ENCODE peak calls at places on chromosome 4, in four cellular contexts. One of them, this sample, is unnamed.

GRCh38 chr4:21366840-21367239 is 581.7 kb downstream of the KCNIP4 start:
- DNase-seq in renal cortical epithelial cell: no peak
- DNase-seq in OCI-LY7: no peak
- DNase-seq in mesendoderm: peak; percentile 10
- DNase-seq in this sample: no peak

GRCh38 chr4:161704653-161705052 is 459.1 kb downstream of the FSTL5 start:
- DNase-seq in renal cortical epithelial cell: peak; percentile 3
- DNase-seq in OCI-LY7: no peak
- DNase-seq in mesendoderm: peak; percentile 35
- DNase-seq in this sample: no peak

GRCh38 chr4:5945936-5946335 is 53.0 kb upstream of the CRMP1 start:
- DNase-seq in renal cortical epithelial cell: no peak
- DNase-seq in OCI-LY7: no peak
- DNase-seq in mesendoderm: no peak
- DNase-seq in this sample: no peak

GRCh38 chr4:7701866-7702649 is 237.6 kb downstream of the AFAP1 start:
- DNase-seq in renal cortical epithelial cell: no peak
- DNase-seq in OCI-LY7: no peak
- DNase-seq in mesendoderm: no peak
- DNase-seq in this sample: no peak

GRCh38 chr4:38759790-38760122 is 23.0 kb downstream of the TLR10 start:
- DNase-seq in renal cortical epithelial cell: no peak
- DNase-seq in OCI-LY7: no peak
- DNase-seq in mesendoderm: no peak
- DNase-seq in this sample: no peak

GRCh38 chr4:155796031-155796430 is 37.2 kb downstream of the GUCY1B1 start:
- DNase-seq in renal cortical epithelial cell: peak; percentile 29
- DNase-seq in OCI-LY7: no peak
- DNase-seq in mesendoderm: peak; percentile 65
- DNase-seq in this sample: peak; percentile 4

GRCh38 chr4:108933046-108933445 is 170.2 kb upstream of the ETNPPL start:
- DNase-seq in renal cortical epithelial cell: no peak
- DNase-seq in OCI-LY7: no peak
- DNase-seq in mesendoderm: no peak
- DNase-seq in this sample: no peak

GRCh38 chr4:3495341-3495975 is 32.4 kb downstream of the DOK7 start:
- DNase-seq in renal cortical epithelial cell: no peak
- DNase-seq in OCI-LY7: no peak
- DNase-seq in mesendoderm: no peak
- DNase-seq in this sample: no peak

GRCh38 chr4:138938371-138938699 is 77.2 kb upstream of the NOCT start:
- DNase-seq in renal cortical epithelial cell: peak; percentile 69
- DNase-seq in OCI-LY7: peak; percentile 23
- DNase-seq in mesendoderm: peak; percentile 68
- DNase-seq in this sample: peak; percentile 48

GRCh38 chr4:10810411-10810810 is 125.8 kb upstream of the CLNK start:
- DNase-seq in renal cortical epithelial cell: no peak
- DNase-seq in OCI-LY7: no peak
- DNase-seq in mesendoderm: peak; percentile 33
- DNase-seq in this sample: no peak

GRCh38 chr4:101599620-101600019 is 190.9 kb upstream of the BANK1 start:
- DNase-seq in renal cortical epithelial cell: peak; percentile 38
- DNase-seq in OCI-LY7: no peak
- DNase-seq in mesendoderm: no peak
- DNase-seq in this sample: peak; percentile 0

GRCh38 chr4:187209921-187210613 is 486.4 kb upstream of the FAT1 start:
- DNase-seq in renal cortical epithelial cell: peak; percentile 9
- DNase-seq in OCI-LY7: no peak
- DNase-seq in mesendoderm: no peak
- DNase-seq in this sample: no peak

GRCh38 chr4:127214001-127214400 is 418.8 kb upstream of the INTU start:
- DNase-seq in renal cortical epithelial cell: no peak
- DNase-seq in OCI-LY7: no peak
- DNase-seq in mesendoderm: no peak
- DNase-seq in this sample: no peak

GRCh38 chr4:70901984-70902576 is at the start of gene MOB1B:
- DNase-seq in renal cortical epithelial cell: peak; percentile 68
- DNase-seq in OCI-LY7: peak; percentile 91
- DNase-seq in mesendoderm: peak; percentile 98
- DNase-seq in this sample: peak; percentile 58

GRCh38 chr4:34105311-34105710 is 2139.0 kb downstream of the ARAP2 start:
- DNase-seq in renal cortical epithelial cell: peak; percentile 1
- DNase-seq in OCI-LY7: no peak
- DNase-seq in mesendoderm: no peak
- DNase-seq in this sample: no peak

GRCh38 chr4:16278178-16278577 is 51.9 kb upstream of the TAPT1 start:
- DNase-seq in renal cortical epithelial cell: no peak
- DNase-seq in OCI-LY7: no peak
- DNase-seq in mesendoderm: no peak
- DNase-seq in this sample: no peak

GRCh38 chr4:93839704-93840103 is 11.2 kb downstream of the ATOH1 start:
- DNase-seq in renal cortical epithelial cell: no peak
- DNase-seq in OCI-LY7: no peak
- DNase-seq in mesendoderm: no peak
- DNase-seq in this sample: no peak

GRCh38 chr4:156959298-156959702 is 12.3 kb downstream of the PDGFC start:
- DNase-seq in renal cortical epithelial cell: peak; percentile 75
- DNase-seq in OCI-LY7: no peak
- DNase-seq in mesendoderm: no peak
- DNase-seq in this sample: no peak

GRCh38 chr4:15809058-15809457 is 30.9 kb downstream of the CD38 start:
- DNase-seq in renal cortical epithelial cell: peak; percentile 28
- DNase-seq in OCI-LY7: peak; percentile 60
- DNase-seq in mesendoderm: no peak
- DNase-seq in this sample: no peak

GRCh38 chr4:19850909-19851308 is 400.8 kb upstream of the SLIT2 start:
- DNase-seq in renal cortical epithelial cell: peak; percentile 97
- DNase-seq in OCI-LY7: no peak
- DNase-seq in mesendoderm: peak; percentile 46
- DNase-seq in this sample: peak; percentile 64

GRCh38 chr4:89356086-89356485 is 48.5 kb upstream of the GPRIN3 start:
- DNase-seq in renal cortical epithelial cell: peak; percentile 84
- DNase-seq in OCI-LY7: no peak
- DNase-seq in mesendoderm: no peak
- DNase-seq in this sample: no peak

GRCh38 chr4:10109995-10110670 is 6.5 kb downstream of the WDR1 start:
- DNase-seq in renal cortical epithelial cell: no peak
- DNase-seq in OCI-LY7: no peak
- DNase-seq in mesendoderm: no peak
- DNase-seq in this sample: no peak

GRCh38 chr4:139176299-139177048 is 544 bp downstream of the ELF2 start:
- DNase-seq in renal cortical epithelial cell: peak; percentile 60
- DNase-seq in OCI-LY7: peak; percentile 77
- DNase-seq in mesendoderm: peak; percentile 94
- DNase-seq in this sample: peak; percentile 56

GRCh38 chr4:75634281-75634680 is 4.0 kb upstream of the CDKL2 start:
- DNase-seq in renal cortical epithelial cell: no peak
- DNase-seq in OCI-LY7: no peak
- DNase-seq in mesendoderm: no peak
- DNase-seq in this sample: no peak

GRCh38 chr4:92104506-92104905 is 199.3 kb upstream of the GRID2 start:
- DNase-seq in renal cortical epithelial cell: no peak
- DNase-seq in OCI-LY7: no peak
- DNase-seq in mesendoderm: no peak
- DNase-seq in this sample: no peak

GRCh38 chr4:179678093-179678804 is 2236.0 kb upstream of the AGA start:
- DNase-seq in renal cortical epithelial cell: no peak
- DNase-seq in OCI-LY7: no peak
- DNase-seq in mesendoderm: no peak
- DNase-seq in this sample: no peak

GRCh38 chr4:555566-556275 is 20.4 kb downstream of the TMEM271 start:
- DNase-seq in renal cortical epithelial cell: peak; percentile 3
- DNase-seq in OCI-LY7: no peak
- DNase-seq in mesendoderm: no peak
- DNase-seq in this sample: no peak

GRCh38 chr4:30821891-30822612 is 101.9 kb downstream of the PCDH7 start:
- DNase-seq in renal cortical epithelial cell: peak; percentile 6
- DNase-seq in OCI-LY7: no peak
- DNase-seq in mesendoderm: peak; percentile 86
- DNase-seq in this sample: no peak

GRCh38 chr4:98423019-98423418 is 161.8 kb downstream of the RAP1GDS1 start:
- DNase-seq in renal cortical epithelial cell: no peak
- DNase-seq in OCI-LY7: no peak
- DNase-seq in mesendoderm: no peak
- DNase-seq in this sample: no peak

GRCh38 chr4:148955926-148956325 is 513.7 kb upstream of the NR3C2 start:
- DNase-seq in renal cortical epithelial cell: peak; percentile 40
- DNase-seq in OCI-LY7: no peak
- DNase-seq in mesendoderm: no peak
- DNase-seq in this sample: no peak

GRCh38 chr4:81786063-81786763 is 314.5 kb upstream of the RASGEF1B start:
- DNase-seq in renal cortical epithelial cell: peak; percentile 34
- DNase-seq in OCI-LY7: no peak
- DNase-seq in mesendoderm: no peak
- DNase-seq in this sample: peak; percentile 57

GRCh38 chr4:186104114-186104894 is at the start of gene FAM149A:
- DNase-seq in renal cortical epithelial cell: no peak
- DNase-seq in OCI-LY7: no peak
- DNase-seq in mesendoderm: peak; percentile 34
- DNase-seq in this sample: peak; percentile 23

GRCh38 chr4:31979988-31980387 is 1259.8 kb downstream of the PCDH7 start:
- DNase-seq in renal cortical epithelial cell: no peak
- DNase-seq in OCI-LY7: no peak
- DNase-seq in mesendoderm: no peak
- DNase-seq in this sample: no peak